ENCODE peak calls at places on chromosomes 6 and 20, in six cellular contexts. U is SK-N-MC, C is SK-N-SH, X is K562, E is HCT116, P is HepG2. I is an unnamed sample.

GRCh38 chr6:116447052-116447451 is 14.1 kb upstream of the CALHM6 start:
- DNase-seq in U (no peak), C (no peak), X (no peak), E (no peak), P (no peak), I (peak)

GRCh38 chr6:63839485-63839884 is 203.9 kb downstream of the PHF3 start:
- DNase-seq in U (no peak), C (no peak), X (no peak), E (no peak), P (no peak), I (no peak)

GRCh38 chr6:53741001-53741400 is 53.8 kb upstream of the LRRC1 start:
- DNase-seq in U (no peak), C (no peak), X (no peak), E (no peak), P (peak), I (no peak)

GRCh38 chr6:324116-324728 is 31.9 kb downstream of the DUSP22 start:
- DNase-seq in U (no peak), C (no peak), X (no peak), E (no peak), P (no peak), I (no peak)

GRCh38 chr20:10374036-10374435 is 60.0 kb downstream of the MKKS start:
- DNase-seq in U (no peak), C (no peak), X (no peak), E (no peak), P (no peak), I (no peak)

GRCh38 chr6:81997091-81997926 is 244.8 kb upstream of the TENT5A start:
- DNase-seq in U (peak), C (no peak), X (no peak), E (no peak), P (no peak), I (no peak)

GRCh38 chr6:98669371-98669770 is 165.0 kb upstream of the POU3F2 start:
- DNase-seq in U (no peak), C (no peak), X (no peak), E (no peak), P (no peak), I (no peak)

GRCh38 chr6:168105813-168106660 is 27.0 kb upstream of the FRMD1 start:
- DNase-seq in U (no peak), C (peak), X (no peak), E (no peak), P (no peak), I (no peak)

GRCh38 chr20:11901127-11901526 is 16.6 kb upstream of the BTBD3 start:
- DNase-seq in U (no peak), C (no peak), X (no peak), E (no peak), P (peak), I (no peak)

GRCh38 chr20:6360766-6361165 is 237.9 kb upstream of the FERMT1 start:
- DNase-seq in U (no peak), C (no peak), X (no peak), E (no peak), P (no peak), I (no peak)

GRCh38 chr6:138250513-138251247 is 32.4 kb upstream of the PBOV1 start:
- DNase-seq in U (no peak), C (no peak), X (no peak), E (no peak), P (no peak), I (peak)

GRCh38 chr20:50992733-50993457 is 30.0 kb downstream of the KCNG1 start:
- DNase-seq in U (peak), C (peak), X (peak), E (peak), P (peak), I (peak)

GRCh38 chr6:115485400-115485799 is 575.3 kb downstream of the FRK start:
- DNase-seq in U (peak), C (no peak), X (no peak), E (no peak), P (no peak), I (no peak)

GRCh38 chr6:30877419-30878262 is 6.7 kb upstream of the DDR1 start:
- DNase-seq in U (peak), C (peak), X (peak), E (peak), P (peak), I (peak)

GRCh38 chr6:137765044-137765443 is 102.0 kb upstream of the TNFAIP3 start:
- DNase-seq in U (no peak), C (no peak), X (no peak), E (no peak), P (no peak), I (no peak)

GRCh38 chr20:4006640-4007039 is 8.7 kb downstream of the RNF24 start:
- DNase-seq in U (no peak), C (peak), X (no peak), E (no peak), P (no peak), I (no peak)

GRCh38 chr20:58457083-58457680 is 58.0 kb downstream of the APCDD1L start:
- DNase-seq in U (no peak), C (peak), X (no peak), E (no peak), P (no peak), I (no peak)

GRCh38 chr20:20477444-20478041 is 109.6 kb downstream of the INSM1 start:
- DNase-seq in U (no peak), C (no peak), X (no peak), E (no peak), P (no peak), I (no peak)

GRCh38 chr20:2738331-2738730 is 45.8 kb downstream of the EBF4 start:
- DNase-seq in U (no peak), C (no peak), X (no peak), E (no peak), P (no peak), I (no peak)

GRCh38 chr6:118618676-118619377 is 32.6 kb downstream of the CEP85L start:
- DNase-seq in U (no peak), C (peak), X (peak), E (peak), P (peak), I (peak)

GRCh38 chr6:129098061-129098553 is 215.2 kb downstream of the LAMA2 start:
- DNase-seq in U (no peak), C (no peak), X (no peak), E (no peak), P (no peak), I (no peak)
- H3K9ac ChIP-seq in U (no peak), C (no peak), X (no peak), E (no peak), P (no peak), I (no peak)

GRCh38 chr6:125156496-125156895 is 2.9 kb downstream of the TPD52L1 start:
- DNase-seq in U (no peak), C (no peak), X (no peak), E (no peak), P (no peak), I (no peak)

GRCh38 chr6:125154184-125155135 is 887 bp downstream of the TPD52L1 start:
- DNase-seq in U (no peak), C (peak), X (peak), E (peak), P (peak), I (no peak)

GRCh38 chr6:125151715-125152114 is 1.9 kb upstream of the TPD52L1 start:
- DNase-seq in U (no peak), C (no peak), X (no peak), E (no peak), P (no peak), I (no peak)

GRCh38 chr6:125155344-125155743 is 1.8 kb downstream of the TPD52L1 start:
- DNase-seq in U (no peak), C (no peak), X (no peak), E (no peak), P (no peak), I (no peak)

DNA sequence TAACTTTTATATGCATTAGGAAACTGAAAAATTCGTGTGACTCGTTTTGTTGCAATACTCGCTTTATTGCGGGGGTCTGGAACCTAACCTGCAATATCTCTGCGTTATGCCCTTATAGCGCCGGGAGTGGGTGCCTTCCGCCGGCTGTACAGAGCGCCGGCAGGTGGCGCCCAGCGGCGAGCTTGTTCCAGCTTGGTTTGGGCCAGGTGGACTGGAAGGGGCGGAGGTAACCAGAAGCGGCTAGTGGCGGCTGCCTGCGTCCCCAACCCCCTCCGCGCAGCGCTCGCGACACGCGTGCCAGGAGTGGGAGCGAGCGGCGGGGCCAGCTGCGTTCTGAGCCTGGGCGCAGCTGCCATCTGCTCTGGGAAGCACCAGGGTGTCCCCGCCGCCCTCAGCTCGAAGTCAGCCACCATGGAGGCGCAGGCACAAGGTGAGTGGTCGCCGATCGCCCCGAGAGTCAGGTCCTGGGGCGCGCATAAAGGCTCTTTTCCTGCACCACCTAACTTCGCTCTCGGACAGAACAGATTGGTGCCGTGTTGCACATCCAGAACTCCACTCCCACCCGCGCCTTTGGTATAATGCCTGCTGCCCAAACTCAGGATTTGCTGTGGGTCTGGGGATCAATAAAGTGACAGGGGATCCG is at the start of gene TPD52L1:
- DNase-seq in U (no peak), C (peak), X (peak), E (peak), P (peak), I (peak)
- TF ChIP-seq POLR2AphosphoS5 in U (no peak), C (no peak), X (peak), E (peak), P (no peak), I (no peak)

DNA sequence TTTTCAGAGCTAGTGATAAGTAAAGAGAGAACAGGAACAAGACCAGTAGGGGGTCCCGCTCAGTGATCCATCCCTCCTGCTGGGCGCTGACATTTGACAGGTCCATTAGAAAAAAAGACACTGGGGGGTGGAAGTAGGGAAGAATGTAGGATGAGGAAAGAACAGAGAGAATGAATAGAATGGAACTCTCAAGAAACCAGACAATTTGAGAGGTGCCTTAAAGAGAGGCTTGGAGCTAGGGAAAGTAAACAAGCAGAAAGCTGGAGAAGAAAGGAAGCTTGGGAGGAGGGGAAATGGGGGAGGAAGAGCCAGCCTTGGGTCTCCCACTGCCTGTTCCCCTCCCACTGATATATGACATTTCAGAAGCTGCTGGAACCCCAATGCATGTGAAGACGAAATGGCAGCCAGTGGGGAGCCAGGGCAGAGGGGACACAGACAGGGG is 8.4 kb downstream of the GABBR1 start:
- DNase-seq in U (no peak), C (no peak), X (no peak), E (no peak), P (no peak), I (no peak)
- H3K9ac ChIP-seq in U (no peak), C (no peak), X (no peak), E (no peak), P (no peak), I (no peak)

GRCh38 chr20:61251529-61252393 is at the start of gene CDH4:
- DNase-seq in U (no peak), C (peak), X (no peak), E (no peak), P (no peak), I (no peak)
- TF ChIP-seq POLR2AphosphoS5 in U (no peak), C (no peak), X (no peak), E (no peak), P (no peak), I (no peak)

DNA sequence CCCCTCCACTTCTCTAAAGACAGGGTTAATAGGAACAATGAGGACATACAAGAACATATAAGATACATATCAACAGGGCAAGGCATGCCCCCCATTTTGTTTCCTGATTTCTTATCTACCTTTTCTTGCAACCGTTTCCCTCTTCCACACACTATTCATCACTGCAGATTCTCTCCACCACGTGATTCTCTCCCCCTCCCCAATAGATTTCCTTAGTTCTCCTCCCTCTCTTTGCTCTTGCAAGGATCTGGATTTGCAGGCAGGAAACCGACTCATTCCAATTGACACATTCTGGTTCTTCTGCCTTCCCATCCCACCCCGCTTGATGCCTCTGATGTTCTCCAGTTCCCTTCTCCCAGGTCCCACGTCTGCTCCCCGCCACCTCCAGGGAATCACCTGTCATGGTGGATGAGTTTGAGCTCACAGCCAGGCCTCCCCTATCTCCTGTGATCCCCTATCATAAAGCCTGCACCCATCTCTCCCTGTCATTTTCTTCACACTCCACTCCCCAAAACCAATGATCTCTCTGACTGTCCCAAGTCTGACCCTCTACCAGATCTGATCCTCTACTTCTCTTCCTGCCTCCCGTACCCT is 7.5 kb downstream of the GABBR1 start:
- DNase-seq in U (no peak), C (no peak), X (peak), E (no peak), P (no peak), I (no peak)
- H3K9ac ChIP-seq in U (no peak), C (no peak), X (peak), E (no peak), P (no peak), I (no peak)

I was measured in endothelial cell of umbilical vein.